ENCODE peak calls at places on chromosomes 16 and 17, in nine cellular contexts. Z, S, B, K, G, N, W, H and F are unnamed samples.

GRCh38 chr17:39872700-39873099 is 4.7 kb downstream of the ZPBP2 start:
- DNase-seq in Z (no peak), S (no peak), B (no peak), K (no peak), G (no peak), N (no peak), W (no peak), H (peak; percentile 16), F (no peak)

GRCh38 chr17:37791434-37791833 is 46.6 kb upstream of the HNF1B start:
- DNase-seq in Z (no peak), S (peak; percentile 41), B (no peak), K (no peak), G (peak; percentile 62), N (peak; percentile 24), W (no peak), H (peak; percentile 62), F (no peak)

GRCh38 chr16:80940069-80940856 is 66.4 kb downstream of the CMC2 start:
- DNase-seq in Z (no peak), S (no peak), B (no peak), K (no peak), G (no peak), N (no peak), W (no peak), H (no peak), F (no peak)

GRCh38 chr17:50363217-50364060 is 9.5 kb downstream of the MRPL27 start:
- DNase-seq in Z (peak; percentile 60), S (peak; percentile 81), B (no peak), K (no peak), G (no peak), N (peak; percentile 36), W (no peak), H (peak; percentile 38), F (peak; percentile 65)

GRCh38 chr16:17743158-17743557 is 272.4 kb upstream of the XYLT1 start:
- DNase-seq in Z (no peak), S (no peak), B (no peak), K (no peak), G (no peak), N (no peak), W (no peak), H (no peak), F (no peak)

GRCh38 chr17:31067699-31068184 is 27.0 kb upstream of the NF1 start:
- DNase-seq in Z (peak; percentile 19), S (peak; percentile 81), B (no peak), K (no peak), G (no peak), N (peak; percentile 73), W (no peak), H (peak; percentile 85), F (no peak)

GRCh38 chr17:13750783-13751484 is 149.2 kb upstream of the HS3ST3A1 start:
- DNase-seq in Z (peak; percentile 28), S (no peak), B (no peak), K (no peak), G (no peak), N (peak; percentile 78), W (no peak), H (peak; percentile 68), F (no peak)

GRCh38 chr17:80101946-80102706 is 745 bp downstream of the GAA start:
- DNase-seq in Z (peak; percentile 30), S (peak; percentile 48), B (no peak), K (peak; percentile 36), G (peak; percentile 48), N (peak; percentile 29), W (no peak), H (peak; percentile 11), F (no peak)

DNA sequence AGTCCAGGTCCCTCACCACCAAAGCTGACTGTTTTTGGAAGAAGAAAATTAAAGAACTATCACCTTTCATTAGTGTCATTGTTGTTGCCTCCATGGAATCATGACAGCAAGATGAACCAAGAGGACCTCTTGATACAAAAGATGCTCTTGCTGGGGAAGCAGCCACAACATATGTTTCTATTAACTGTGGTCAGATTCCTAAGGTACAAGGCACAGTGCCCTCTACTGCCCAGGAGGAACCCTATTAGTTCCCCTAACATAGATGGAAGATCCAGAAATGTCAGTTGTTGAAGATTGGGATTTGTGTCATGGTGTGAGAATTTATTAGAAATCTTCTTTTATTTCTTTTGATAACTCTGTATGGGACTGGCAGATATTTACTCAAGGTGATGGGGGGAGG is 188.2 kb upstream of the ANKFN1 start:
- DNase-seq in Z (no peak), S (no peak), B (no peak), K (no peak), G (no peak), N (no peak), W (no peak), H (no peak), F (no peak)
- TF ChIP-seq CTCF in Z (no peak), S (no peak), B (no peak), K (no peak), G (peak; percentile 47), N (peak; percentile 26), W (no peak), H (no peak), F (no peak)

GRCh38 chr17:5248821-5249479 is 14.3 kb upstream of the SCIMP start:
- DNase-seq in Z (peak; percentile 22), S (peak; percentile 58), B (no peak), K (no peak), G (no peak), N (no peak), W (no peak), H (no peak), F (no peak)

GRCh38 chr17:5254903-5255521 is 20.4 kb upstream of the SCIMP start:
- DNase-seq in Z (no peak), S (no peak), B (no peak), K (no peak), G (peak; percentile 61), N (peak; percentile 33), W (no peak), H (peak; percentile 15), F (no peak)

GRCh38 chr17:5257124-5257523 is 22.5 kb upstream of the SCIMP start:
- DNase-seq in Z (no peak), S (no peak), B (no peak), K (no peak), G (no peak), N (no peak), W (no peak), H (no peak), F (no peak)

GRCh38 chr17:5249615-5250014 is 15.0 kb upstream of the SCIMP start:
- DNase-seq in Z (peak; percentile 74), S (peak; percentile 92), B (peak; percentile 57), K (no peak), G (peak; percentile 89), N (peak; percentile 77), W (peak; percentile 27), H (peak; percentile 82), F (peak; percentile 68)

GRCh38 chr17:5254414-5254813 is 19.8 kb upstream of the SCIMP start:
- DNase-seq in Z (no peak), S (no peak), B (no peak), K (no peak), G (no peak), N (no peak), W (no peak), H (no peak), F (no peak)
- TF ChIP-seq CTCF in Z (no peak), S (no peak), B (no peak), K (no peak), G (no peak), N (no peak), W (no peak), H (no peak), F (no peak)

GRCh38 chr17:73320601-73321264 is 8.9 kb upstream of the CDC42EP4 start:
- DNase-seq in Z (peak; percentile 38), S (peak; percentile 35), B (no peak), K (no peak), G (no peak), N (no peak), W (no peak), H (no peak), F (no peak)

GRCh38 chr17:73331060-73331459 is 19.3 kb upstream of the CDC42EP4 start:
- DNase-seq in Z (no peak), S (no peak), B (no peak), K (no peak), G (no peak), N (no peak), W (no peak), H (no peak), F (no peak)

GRCh38 chr17:73323622-73324455 is 12.0 kb upstream of the CDC42EP4 start:
- DNase-seq in Z (no peak), S (peak; percentile 53), B (no peak), K (no peak), G (no peak), N (no peak), W (peak; percentile 46), H (peak; percentile 81), F (no peak)

GRCh38 chr17:73324711-73325526 is 13.1 kb upstream of the CDC42EP4 start:
- DNase-seq in Z (no peak), S (no peak), B (no peak), K (no peak), G (no peak), N (no peak), W (no peak), H (no peak), F (no peak)

GRCh38 chr17:73325527-73325842 is 13.7 kb upstream of the CDC42EP4 start:
- DNase-seq in Z (no peak), S (peak; percentile 85), B (no peak), K (no peak), G (no peak), N (no peak), W (peak; percentile 50), H (peak; percentile 95), F (no peak)
- TF ChIP-seq CTCF in Z (peak; percentile 49), S (peak; percentile 46), B (no peak), K (peak; percentile 16), G (no peak), N (no peak), W (peak; percentile 22), H (peak; percentile 36), F (no peak)

GRCh38 chr17:7239091-7240027 is at the start of gene PHF23:
- DNase-seq in Z (peak; percentile 99), S (peak; percentile 100), B (peak; percentile 96), K (peak; percentile 99), G (peak; percentile 99), N (peak; percentile 98), W (peak; percentile 98), H (peak; percentile 100), F (peak; percentile 96)

GRCh38 chr17:7241047-7241733 is 1.1 kb downstream of the GABARAP start:
- DNase-seq in Z (no peak), S (no peak), B (no peak), K (no peak), G (no peak), N (no peak), W (no peak), H (no peak), F (no peak)

GRCh38 chr17:7240375-7240774 is 1.1 kb upstream of the PHF23 start:
- DNase-seq in Z (no peak), S (no peak), B (no peak), K (no peak), G (no peak), N (no peak), W (no peak), H (no peak), F (no peak)

GRCh38 chr17:7241783-7242716 is at the start of gene GABARAP:
- DNase-seq in Z (peak; percentile 95), S (peak; percentile 93), B (peak; percentile 83), K (peak; percentile 96), G (peak; percentile 94), N (peak; percentile 80), W (peak; percentile 94), H (peak; percentile 95), F (peak; percentile 98)

DNA sequence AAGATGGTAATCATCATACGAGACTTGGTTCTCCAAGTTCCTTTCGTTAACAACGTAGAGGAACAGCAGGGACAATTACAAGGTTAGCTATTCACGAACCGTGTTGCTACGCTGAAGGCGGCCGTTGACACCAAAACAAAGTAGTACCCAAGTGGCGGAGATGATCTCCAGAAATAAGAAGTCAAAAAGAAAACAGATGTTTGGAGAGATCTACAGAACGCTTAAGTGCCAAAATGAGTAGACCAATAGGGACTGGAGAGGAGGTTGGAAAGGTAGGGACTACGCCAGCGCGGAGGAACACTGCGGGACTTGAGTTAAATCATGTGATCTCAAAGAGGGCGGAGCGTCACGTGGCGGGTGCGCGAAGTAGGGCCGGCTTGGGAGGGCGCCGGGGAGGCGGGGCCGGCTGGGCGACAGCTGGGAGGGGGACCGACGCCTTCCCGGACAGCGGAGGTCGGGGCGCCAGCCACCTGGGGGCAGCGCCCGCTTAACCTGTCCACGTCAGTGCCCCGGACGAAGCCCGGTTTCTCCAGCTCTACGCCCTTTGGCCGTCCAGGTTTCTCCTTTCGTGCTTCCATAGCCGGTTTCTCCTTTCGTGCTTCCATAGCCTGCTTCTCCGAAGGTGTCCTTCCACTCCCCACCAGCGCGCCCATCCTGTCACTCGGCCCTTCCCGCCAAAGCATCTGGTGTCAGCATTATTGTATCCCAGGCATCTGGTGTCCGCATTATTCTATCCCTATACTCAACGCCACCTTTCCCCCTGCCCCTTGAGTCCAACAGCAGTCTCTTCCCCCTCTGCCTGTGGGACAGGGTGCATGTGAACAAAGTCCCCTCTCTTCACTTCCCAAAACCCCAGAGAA is 698 bp upstream of the GABARAP start:
- DNase-seq in Z (peak; percentile 98), S (peak; percentile 98), B (peak; percentile 94), K (peak; percentile 96), G (peak; percentile 93), N (peak; percentile 85), W (peak; percentile 96), H (peak; percentile 98), F (peak; percentile 93)
- TF ChIP-seq CTCF in Z (no peak), S (no peak), B (no peak), K (peak; percentile 42), G (no peak), N (no peak), W (no peak), H (no peak), F (no peak)